ENCODE peak calls at places on chromosomes 11 and 22, in ten cellular contexts. M is putamen; X is stimulated activated CD4-positive, alpha-beta T cell treated with anti-CD3 and anti-CD28 coated beads, TNF-alpha, amount 100 ng/mL, for 1 hour; Y is H54; U is astrocyte of the hippocampus; E is heart left ventricle; I is substantia nigra; B is RWPE2; L is heart right ventricle; T is HS-27A. W is an unnamed sample.

GRCh38 chr11:13944801-13945505 is 17.6 kb upstream of the SPON1 start:
- DNase-seq in Y (no peak), B (no peak), I (no peak), M (no peak), E (no peak), L (no peak), T (no peak), U (no peak), X (no peak), W (no peak)

GRCh38 chr11:6925636-6926207 is 504 bp upstream of the ZNF215 start:
- DNase-seq in X (no peak), L (no peak), T (no peak), E (no peak), U (peak), I (no peak), M (peak), B (no peak), Y (no peak), W (no peak)

GRCh38 chr11:134665571-134666268 is 253.7 kb upstream of the B3GAT1 start:
- DNase-seq in X (no peak), I (no peak), Y (no peak), E (no peak), U (no peak), M (no peak), B (no peak), L (peak), T (no peak), W (no peak)

GRCh38 chr11:6632116-6633073 is 13.2 kb upstream of the TPP1 start:
- DNase-seq in L (no peak), M (no peak), B (no peak), T (no peak), U (no peak), I (no peak), X (no peak), Y (no peak), E (no peak), W (peak)

GRCh38 chr11:12235945-12236743 is 125.8 kb downstream of the MICAL2 start:
- DNase-seq in T (no peak), Y (peak), E (no peak), L (no peak), I (no peak), U (peak), X (no peak), B (no peak), M (no peak), W (no peak)

GRCh38 chr11:110134120-110134519 is 40.9 kb downstream of the ZC3H12C start:
- DNase-seq in X (no peak), L (no peak), T (no peak), E (no peak), U (peak), I (no peak), M (peak), B (no peak), Y (no peak), W (no peak)

GRCh38 chr11:35786918-35787557 is 124.5 kb downstream of the TRIM44 start:
- DNase-seq in Y (no peak), T (no peak), E (peak), X (no peak), I (no peak), L (no peak), U (peak), M (no peak), B (no peak), W (no peak)

GRCh38 chr22:25281675-25282345 is 62.4 kb downstream of the CRYBB2 start:
- DNase-seq in I (no peak), B (no peak), M (no peak), E (no peak), L (no peak), T (no peak), Y (no peak), U (no peak), X (no peak), W (no peak)

GRCh38 chr11:76493040-76493439 is 48.2 kb downstream of the EMSY start:
- DNase-seq in T (no peak), U (no peak), Y (no peak), E (no peak), B (no peak), M (no peak), L (no peak), X (no peak), I (no peak), W (no peak)

GRCh38 chr11:620935-621814 is 3.6 kb downstream of the CDHR5 start:
- DNase-seq in Y (no peak), I (no peak), T (no peak), B (no peak), M (no peak), X (no peak), E (no peak), U (no peak), L (no peak), W (no peak)

GRCh38 chr22:28976588-28976987 is 85.0 kb downstream of the C22orf31 start:
- DNase-seq in X (no peak), L (no peak), M (peak), E (no peak), B (no peak), I (no peak), Y (peak), T (peak), U (peak), W (no peak)

GRCh38 chr11:60265373-60266214 is 14.9 kb upstream of the MS4A4A start:
- DNase-seq in M (peak), Y (peak), T (peak), X (no peak), L (peak), B (no peak), E (no peak), U (peak), I (no peak), W (no peak)

GRCh38 chr11:66457826-66458225 is 8.9 kb upstream of the PELI3 start:
- DNase-seq in T (no peak), Y (no peak), I (no peak), X (no peak), L (no peak), B (no peak), M (no peak), U (no peak), E (no peak), W (no peak)

GRCh38 chr11:118631510-118631909 is 24.1 kb downstream of the PHLDB1 start:
- DNase-seq in Y (no peak), B (no peak), I (no peak), M (no peak), L (no peak), T (no peak), U (no peak), E (no peak), X (no peak), W (no peak)

GRCh38 chr22:31241936-31242335 is 29.8 kb downstream of the LIMK2 start:
- DNase-seq in E (no peak), L (no peak), M (no peak), T (peak), Y (no peak), I (no peak), X (no peak), U (peak), B (no peak), W (no peak)

GRCh38 chr11:126468102-126468521 is 112.6 kb downstream of the ST3GAL4 start:
- DNase-seq in I (no peak), M (no peak), Y (no peak), U (peak), E (no peak), B (no peak), L (no peak), X (no peak), T (no peak), W (no peak)

GRCh38 chr11:104159356-104159755 is 4.6 kb downstream of the PDGFD start:
- DNase-seq in M (no peak), I (no peak), B (no peak), U (no peak), Y (no peak), T (no peak), X (no peak), L (no peak), E (no peak), W (no peak)

GRCh38 chr11:118519549-118519948 is 7.7 kb upstream of the TTC36 start:
- DNase-seq in M (no peak), E (no peak), Y (no peak), B (no peak), U (no peak), X (no peak), I (no peak), L (no peak), T (no peak), W (no peak)

GRCh38 chr11:98183034-98183433 is 837.7 kb upstream of the CNTN5 start:
- DNase-seq in X (no peak), B (no peak), Y (no peak), T (no peak), U (no peak), E (no peak), L (no peak), M (no peak), I (no peak), W (no peak)

GRCh38 chr11:80462211-80462610 is 1021.4 kb upstream of the TENM4 start:
- DNase-seq in X (no peak), B (peak), I (no peak), L (no peak), U (peak), E (no peak), Y (peak), T (no peak), M (no peak), W (no peak)

GRCh38 chr22:40463727-40464126 is 93.3 kb downstream of the SGSM3 start:
- DNase-seq in X (no peak), M (no peak), B (no peak), E (no peak), Y (no peak), L (no peak), T (no peak), U (no peak), I (no peak), W (no peak)

GRCh38 chr11:88178211-88178610 is 3.0 kb upstream of the RAB38 start:
- DNase-seq in M (no peak), T (no peak), X (no peak), U (peak), Y (no peak), I (no peak), E (no peak), L (no peak), B (no peak), W (no peak)

GRCh38 chr11:76380161-76380976 is 563 bp downstream of the THAP12 start:
- DNase-seq in Y (peak), I (no peak), U (peak), L (peak), T (peak), E (peak), B (no peak), M (no peak), X (peak), W (no peak)

GRCh38 chr11:6655790-6656580 is at the start of gene DCHS1:
- DNase-seq in L (peak), M (no peak), Y (no peak), U (no peak), X (no peak), E (peak), I (no peak), B (no peak), T (no peak), W (no peak)

W was measured in body of pancreas.